ENCODE peak calls at places on chromosomes 7 and 10, in four cellular contexts. S is AG04450, C is heart left ventricle, Y is DND-41. U is an unnamed sample. For H3K9me3, the result is how much of the 10 kb centered on the place peaks cover.

GRCh38 chr7:18420758-18421157 is 74.8 kb upstream of the HDAC9 start:
- DNase-seq in Y (no peak), C (no peak), S (no peak), U (no peak)

GRCh38 chr10:28679941-28680752 is 2.8 kb downstream of the BAMBI start:
- DNase-seq in S (no peak), C (no peak), Y (no peak), U (no peak)

GRCh38 chr10:48199580-48200377 is 74.7 kb downstream of the FRMPD2 start:
- DNase-seq in C (no peak), S (no peak), Y (peak), U (no peak)

GRCh38 chr10:132112611-132113010 is 46.9 kb downstream of the JAKMIP3 start:
- DNase-seq in Y (no peak), C (no peak), S (no peak), U (no peak)

GRCh38 chr10:45075821-45076220 is 75.1 kb downstream of the ZNF22 start:
- DNase-seq in Y (no peak), C (no peak), S (no peak), U (no peak)

GRCh38 chr7:97401398-97401797 is 283.9 kb downstream of the SDHAF3 start:
- DNase-seq in Y (no peak), S (no peak), C (no peak), U (no peak)

GRCh38 chr10:30039567-30039966 is 19.8 kb downstream of the JCAD start:
- DNase-seq in S (no peak), Y (no peak), C (no peak), U (no peak)

GRCh38 chr10:62687230-62687748 is 117.2 kb upstream of the ADO start:
- DNase-seq in C (no peak), S (no peak), Y (no peak), U (no peak)

GRCh38 chr10:29356931-29357330 is 68.1 kb downstream of the LYZL1 start:
- DNase-seq in Y (no peak), S (no peak), C (no peak), U (no peak)

GRCh38 chr10:121608669-121609190 is 10.5 kb upstream of the FGFR2 start:
- DNase-seq in S (no peak), C (no peak), Y (no peak), U (no peak)

GRCh38 chr7:26490631-26491624 is 199.3 kb downstream of the SNX10 start:
- DNase-seq in C (no peak), S (no peak), Y (no peak), U (no peak)

GRCh38 chr7:91940171-91940570 is 491 bp upstream of the AKAP9 start:
- DNase-seq in C (peak), S (no peak), Y (peak), U (no peak)

GRCh38 chr7:44801890-44802289 is 5.4 kb downstream of the PPIA start:
- DNase-seq in Y (no peak), C (no peak), S (no peak), U (no peak)

GRCh38 chr7:138712652-138713051 is 11.5 kb upstream of the SVOPL start:
- DNase-seq in C (no peak), S (no peak), Y (no peak), U (no peak)

GRCh38 chr7:28137471-28137870 is 43.1 kb downstream of the JAZF1 start:
- DNase-seq in Y (no peak), C (no peak), S (no peak), U (no peak)

GRCh38 chr7:2104716-2105115 is 128.0 kb downstream of the MAD1L1 start:
- DNase-seq in Y (no peak), C (no peak), S (no peak), U (no peak)

GRCh38 chr10:79027147-79028055 is 41.4 kb upstream of the ZMIZ1 start:
- DNase-seq in Y (peak), S (no peak), C (no peak), U (no peak)

GRCh38 chr10:60414877-60415585 is 25.4 kb upstream of the ANK3 start:
- DNase-seq in C (no peak), Y (no peak), S (peak), U (no peak)

GRCh38 chr10:73251683-73252444 is 580 bp downstream of the MRPS16 start:
- DNase-seq in S (no peak), C (no peak), Y (peak), U (no peak)

GRCh38 chr7:30276203-30276900 is 8.0 kb upstream of the ZNRF2 start:
- DNase-seq in C (peak), S (no peak), Y (peak), U (no peak)

GRCh38 chr7:129989466-129989865 is 36.7 kb upstream of the UBE2H start:
- DNase-seq in S (no peak), Y (peak), C (no peak), U (no peak)

GRCh38 chr10:118569241-118569881 is 26.1 kb downstream of the PRLHR start:
- DNase-seq in Y (no peak), C (no peak), S (no peak), U (no peak)

GRCh38 chr10:86958831-86959736 is 685 bp downstream of the SNCG start:
- DNase-seq in S (no peak), C (peak), Y (no peak), U (no peak)

GRCh38 chr7:17300012-17300411 is 1.6 kb downstream of the AHR start:
- DNase-seq in Y (no peak), S (no peak), C (no peak), U (no peak)

GRCh38 chr10:4810093-4810492 is 15.9 kb upstream of the AKR1E2 start:
- DNase-seq in C (no peak), Y (no peak), S (no peak), U (no peak)

GRCh38 chr10:115278294-115278693 is 185.1 kb downstream of the ATRNL1 start:
- DNase-seq in S (no peak), Y (no peak), C (no peak), U (no peak)

GRCh38 chr7:5395246-5395645 is 28.4 kb downstream of the TNRC18 start:
- DNase-seq in Y (no peak), S (no peak), C (no peak), U (no peak)

GRCh38 chr10:119189811-119190282 is 11.2 kb upstream of the PRDX3 start:
- DNase-seq in Y (peak), S (no peak), C (no peak), U (no peak)

GRCh38 chr7:44750424-44750823 is 1.8 kb downstream of the ZMIZ2 start:
- DNase-seq in S (no peak), Y (no peak), C (no peak), U (no peak)

GRCh38 chr7:134374791-134375190 is 58.1 kb upstream of the SLC35B4 start:
- DNase-seq in Y (no peak), C (no peak), S (no peak), U (no peak)

GRCh38 chr10:60467202-60467546 is 77.5 kb upstream of the ANK3 start:
- DNase-seq in Y (no peak), S (no peak), C (no peak), U (no peak)

GRCh38 chr7:92057375-92057774 is 76.9 kb downstream of the CYP51A1 start:
- DNase-seq in C (no peak), Y (no peak), S (no peak), U (no peak)

GRCh38 chr10:94364480-94364879 is 1.7 kb upstream of the NOC3L start:
- DNase-seq in Y (no peak), C (no peak), S (no peak), U (no peak)

GRCh38 chr10:24229909-24230308 is 21.0 kb downstream of the KIAA1217 start:
- DNase-seq in C (no peak), S (no peak), Y (no peak), U (no peak)

GRCh38 chr7:138000081-138000701 is 1.7 kb downstream of the CREB3L2 start:
- DNase-seq in Y (peak), C (peak), S (peak), U (no peak)

GRCh38 chr10:6416892-6417512 is 163.1 kb downstream of the PRKCQ start:
- DNase-seq in C (no peak), S (no peak), Y (no peak), U (peak)

GRCh38 chr10:3992374-3993178 is 207.6 kb upstream of the KLF6 start:
- DNase-seq in S (no peak), Y (no peak), C (no peak), U (no peak)

GRCh38 chr10:3554121-3554522 is 230.9 kb downstream of the KLF6 start:
- DNase-seq in Y (peak), C (no peak), S (no peak), U (no peak)

GRCh38 chr7:157538321-157538720 is 201.5 kb downstream of the DNAJB6 start:
- DNase-seq in Y (no peak), S (no peak), C (no peak), U (no peak)
- H3K9me3 ChIP-seq in Y (under half), S (half or more), C (under half), U (under half)

GRCh38 chr7:69184339-69184738 is 413.9 kb upstream of the AUTS2 start:
- DNase-seq in Y (no peak), C (no peak), S (no peak), U (no peak)

GRCh38 chr7:69177326-69177897 is 420.9 kb upstream of the AUTS2 start:
- DNase-seq in Y (no peak), C (no peak), S (no peak), U (no peak)

GRCh38 chr7:69177941-69178494 is 420.3 kb upstream of the AUTS2 start:
- DNase-seq in Y (no peak), C (no peak), S (no peak), U (no peak)

GRCh38 chr7:69182596-69183467 is 415.4 kb upstream of the AUTS2 start:
- DNase-seq in C (no peak), Y (no peak), S (no peak), U (no peak)

DNA sequence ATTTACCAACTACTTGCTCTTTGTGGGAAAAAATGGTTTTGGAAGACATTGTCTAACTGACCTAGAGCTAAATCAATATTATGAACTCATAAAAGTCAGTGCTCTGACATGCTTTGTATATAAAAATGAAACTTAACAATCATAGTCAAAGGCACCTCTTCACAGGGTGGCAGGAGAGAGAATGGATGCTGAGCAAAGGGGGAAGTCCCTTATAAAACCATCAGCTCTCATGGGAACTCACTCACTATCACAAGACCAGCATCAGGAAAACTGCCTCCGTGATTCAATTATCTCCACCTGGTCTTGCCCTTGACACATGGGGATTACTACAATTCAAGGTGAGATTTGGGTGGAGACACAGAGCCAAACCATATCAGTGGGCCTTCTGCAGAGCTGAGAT is 417.6 kb upstream of the AUTS2 start:
- DNase-seq in C (no peak), Y (no peak), S (no peak), U (no peak)
- H3K9me3 ChIP-seq in C (under half), Y (under half), S (under half), U (under half)

DNA sequence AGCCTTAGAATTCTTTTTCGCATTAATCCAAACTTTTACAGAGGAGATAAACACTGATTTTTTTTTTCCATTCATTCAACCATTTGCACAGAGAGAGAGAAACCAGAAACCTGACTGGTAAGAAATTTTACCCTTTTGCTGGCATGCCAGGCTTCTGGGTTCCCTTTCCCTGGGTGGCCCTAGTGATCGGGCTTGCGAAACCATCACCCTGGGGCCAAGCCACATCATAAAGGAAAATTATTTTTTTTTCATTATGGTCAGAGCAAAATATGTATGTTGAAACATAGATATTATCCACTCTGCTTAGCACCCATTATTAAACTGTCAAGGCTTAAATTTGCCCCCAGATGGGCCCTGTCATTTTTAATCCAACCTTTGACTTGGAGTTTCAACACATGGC is 55.4 kb upstream of the INHBA start:
- DNase-seq in Y (no peak), C (no peak), S (no peak), U (no peak)
- H3K9me3 ChIP-seq in Y (under half), C (under half), S (under half), U (under half)

DNA sequence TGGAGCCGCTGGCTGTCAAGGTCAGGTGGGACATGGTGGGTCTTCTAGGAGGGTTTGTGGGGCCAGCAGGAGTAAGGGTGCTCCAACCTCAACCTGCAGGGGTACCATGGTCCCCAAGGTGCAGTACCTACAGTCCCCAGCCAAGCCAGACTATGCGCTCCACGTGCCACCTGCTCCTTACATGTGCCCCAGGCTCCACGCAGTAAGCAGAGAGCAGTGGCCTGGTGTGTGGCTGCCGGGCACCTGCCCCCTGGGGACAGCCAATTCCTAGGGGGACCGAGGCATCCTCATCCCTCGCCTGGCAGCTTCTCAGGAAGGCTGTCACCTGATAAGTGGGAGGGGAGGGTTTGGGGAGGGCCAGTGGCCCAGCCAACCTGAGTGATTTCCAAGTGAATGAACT is 11.7 kb upstream of the ZNF716 start:
- DNase-seq in Y (no peak), C (no peak), S (no peak), U (no peak)
- H3K9me3 ChIP-seq in Y (under half), C (under half), S (under half), U (under half)

GRCh38 chr10:97385565-97385964 is 15.6 kb downstream of the RRP12 start:
- DNase-seq in C (no peak), S (no peak), Y (no peak), U (no peak)
- H3K9me3 ChIP-seq in C (under half), S (under half), Y (under half), U (under half)

U was measured in iPS DF 6.9.